ENCODE peak calls at places on chromosomes 5 and 9, in nine cellular contexts. C is lower lobe of right lung, K is astrocyte, Z is right lobe of liver, M is thoracic aorta, V is HCT116, F is A549, P is fibroblast of lung, G is suprapubic skin. Y is an unnamed sample. For H3K4me1, the result is how much of the 10 kb centered on the place peaks cover.

GRCh38 chr9:70229579-70229978 is 29.2 kb upstream of the SMC5 start:
- DNase-seq in P (no peak), C (no peak), Z (no peak), K (peak), M (no peak), G (no peak), F (peak), V (peak), Y (no peak)

GRCh38 chr5:68749648-68750047 is 344.2 kb upstream of the SLC30A5 start:
- DNase-seq in F (no peak), M (no peak), G (no peak), C (no peak), V (no peak), K (no peak), Z (no peak), P (no peak), Y (no peak)

GRCh38 chr5:94577466-94578245 is 40.7 kb downstream of the KIAA0825 start:
- DNase-seq in F (no peak), K (peak), Z (no peak), G (no peak), M (no peak), P (peak), V (no peak), C (no peak), Y (no peak)

GRCh38 chr9:105178106-105178505 is 66.3 kb upstream of the SLC44A1 start:
- DNase-seq in G (no peak), Z (no peak), F (no peak), C (no peak), K (no peak), M (no peak), V (no peak), P (no peak), Y (no peak)

GRCh38 chr5:68379275-68380026 is 163.9 kb downstream of the PIK3R1 start:
- DNase-seq in P (peak), M (peak), K (no peak), G (no peak), Z (no peak), F (no peak), V (no peak), C (no peak), Y (no peak)

GRCh38 chr5:128228506-128228905 is 144.9 kb downstream of the SLC12A2 start:
- DNase-seq in Z (no peak), K (peak), V (no peak), P (peak), M (no peak), C (no peak), F (no peak), G (no peak), Y (no peak)

GRCh38 chr9:79686381-79687130 is 114.8 kb downstream of the TLE4 start:
- DNase-seq in V (no peak), Z (no peak), K (peak), C (no peak), F (peak), M (peak), P (peak), G (peak), Y (no peak)

GRCh38 chr9:78559449-78559885 is 262.5 kb downstream of the PSAT1 start:
- DNase-seq in V (no peak), G (no peak), M (no peak), F (peak), K (peak), C (no peak), P (peak), Z (no peak), Y (no peak)

GRCh38 chr5:124651663-124652513 is 94.6 kb downstream of the ZNF608 start:
- DNase-seq in G (peak), M (no peak), C (peak), F (peak), V (no peak), K (peak), Z (peak), P (peak), Y (peak)

GRCh38 chr9:134605969-134606363 is 35.6 kb upstream of the COL5A1 start:
- DNase-seq in G (no peak), C (no peak), M (no peak), P (no peak), F (no peak), Z (no peak), K (no peak), V (no peak), Y (no peak)

GRCh38 chr9:112655633-112656032 is 62.3 kb downstream of the INIP start:
- DNase-seq in P (no peak), C (no peak), V (no peak), F (no peak), G (no peak), M (no peak), Z (no peak), K (no peak), Y (peak)

GRCh38 chr5:173634465-173634983 is 18.1 kb upstream of the BOD1 start:
- DNase-seq in M (no peak), K (no peak), Z (peak), P (no peak), F (no peak), C (no peak), V (no peak), G (no peak), Y (no peak)

GRCh38 chr9:5388026-5388806 is 48.5 kb upstream of the RLN1 start:
- DNase-seq in V (no peak), F (no peak), K (peak), C (no peak), M (no peak), G (no peak), P (peak), Z (no peak), Y (no peak)

DNA sequence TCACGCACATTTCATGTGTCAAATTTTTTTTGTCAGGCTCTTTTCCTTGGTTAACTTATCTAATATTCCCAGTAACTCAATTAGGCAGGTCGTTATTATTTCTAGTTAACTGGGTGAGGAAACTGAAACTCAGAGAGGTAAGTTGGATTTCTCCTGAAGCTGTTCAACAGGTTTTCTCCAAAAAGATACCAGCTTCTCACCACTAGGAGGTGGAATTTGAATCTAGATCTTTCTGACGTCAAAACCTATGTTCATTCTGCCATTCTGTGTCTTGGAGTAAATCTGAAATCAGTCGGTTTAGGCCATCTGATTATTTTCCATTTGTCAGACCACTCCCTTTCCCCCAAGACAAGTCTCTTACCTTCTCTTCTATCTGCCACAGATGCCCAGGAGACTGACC is 572.9 kb downstream of the ACTL7B start:
- DNase-seq in V (no peak), P (no peak), F (no peak), C (no peak), M (no peak), K (no peak), G (no peak), Z (no peak), Y (no peak)
- TF ChIP-seq CTCF in V (peak), P (peak), F (peak), C (peak), M (peak), K (no peak), G (no peak), Z (peak), Y (no peak)

GRCh38 chr5:169670769-169671525 is 33.9 kb downstream of the DOCK2 start:
- DNase-seq in G (no peak), V (no peak), F (no peak), M (no peak), K (no peak), P (no peak), C (no peak), Z (no peak), Y (no peak)
- H3K4me3 ChIP-seq in G (no peak), V (no peak), F (no peak), M (no peak), K (no peak), P (no peak), C (no peak), Z (no peak), Y (no peak)

GRCh38 chr9:21758540-21758939 is 43.9 kb upstream of the MTAP start:
- DNase-seq in G (no peak), P (no peak), F (no peak), V (no peak), K (no peak), Z (no peak), C (no peak), M (no peak), Y (no peak)
- H3K4me1 ChIP-seq in G (under half), P (under half), F (under half), V (under half), K (under half), Z (under half), C (under half), M (under half), Y (under half)

GRCh38 chr5:26761040-26761439 is 277.3 kb downstream of the CDH9 start:
- DNase-seq in Z (no peak), G (no peak), M (no peak), F (no peak), K (no peak), P (no peak), C (no peak), V (no peak), Y (no peak)

GRCh38 chr5:26757941-26758340 is 280.4 kb downstream of the CDH9 start:
- DNase-seq in F (peak), P (no peak), K (no peak), Z (no peak), M (no peak), G (no peak), C (no peak), V (no peak), Y (no peak)

DNA sequence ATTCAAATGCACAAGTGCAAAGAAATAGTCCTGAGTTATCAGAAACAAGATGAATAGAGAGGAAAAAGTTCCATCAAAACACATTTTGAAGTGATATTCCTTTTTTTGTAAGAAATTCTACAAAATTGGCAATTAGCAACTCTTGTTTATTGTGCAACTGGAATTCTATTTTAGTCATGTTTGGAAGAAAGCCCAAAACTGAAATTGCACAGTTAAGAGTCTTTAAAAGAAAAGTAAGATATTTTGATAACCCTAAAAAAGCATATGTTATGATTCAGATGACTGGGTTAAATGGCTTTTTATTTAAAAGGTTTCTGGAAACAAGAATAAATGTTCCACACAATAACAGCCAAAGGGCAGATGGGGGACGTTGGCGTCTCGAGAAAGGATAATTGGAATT is 275.2 kb downstream of the CDH9 start:
- DNase-seq in F (no peak), K (no peak), P (no peak), Z (no peak), V (no peak), M (no peak), G (no peak), C (no peak), Y (no peak)
- TF ChIP-seq CTCF in F (no peak), K (no peak), P (no peak), Z (no peak), V (no peak), M (no peak), G (no peak), C (no peak), Y (no peak)